ENCODE peak calls at places on chromosomes 11 and 22, in five cellular contexts. I, U, J, A and C are unnamed samples.

GRCh38 chr11:35338928-35339327 is 80.4 kb downstream of the SLC1A2 start:
- DNase-seq in I (no peak), A (no peak), J (no peak), U (no peak), C (no peak)

GRCh38 chr11:132142554-132142953 is 772.1 kb downstream of the NTM start:
- DNase-seq in I (no peak), J (no peak), A (no peak), U (no peak), C (no peak)

GRCh38 chr11:3959015-3959917 is 103.8 kb downstream of the STIM1 start:
- DNase-seq in A (no peak), I (peak; percentile 33), J (no peak), U (no peak), C (no peak)

GRCh38 chr11:417652-418342 is 3.0 kb upstream of the SIGIRR start:
- DNase-seq in A (no peak), J (no peak), U (no peak), I (no peak), C (no peak)

GRCh38 chr11:28887681-28888080 is 779.5 kb downstream of the METTL15 start:
- DNase-seq in U (no peak), I (no peak), A (no peak), J (no peak), C (no peak)

GRCh38 chr22:36961626-36962025 is 48.2 kb downstream of the CSF2RB start:
- DNase-seq in I (no peak), A (no peak), J (no peak), U (no peak), C (no peak)

GRCh38 chr22:29473001-29473400 is 7.0 kb upstream of the NEFH start:
- DNase-seq in A (no peak), I (no peak), J (no peak), U (no peak), C (no peak)

GRCh38 chr22:29615705-29616104 is 12.3 kb downstream of the NF2 start:
- DNase-seq in I (no peak), A (no peak), J (no peak), U (no peak), C (no peak)

GRCh38 chr11:55571828-55572227 is at the start of gene OR4C16:
- DNase-seq in I (no peak), A (no peak), J (no peak), U (no peak), C (no peak)

GRCh38 chr11:69617682-69618081 is 23.3 kb upstream of the CCND1 start:
- DNase-seq in J (no peak), U (no peak), A (no peak), I (no peak), C (no peak)

GRCh38 chr11:79174045-79175008 is 266.5 kb downstream of the TENM4 start:
- DNase-seq in A (no peak), I (no peak), J (no peak), U (no peak), C (no peak)

GRCh38 chr22:22925795-22926358 is 38.3 kb downstream of the IGLL5 start:
- DNase-seq in J (no peak), I (no peak), U (no peak), A (no peak), C (no peak)

GRCh38 chr22:37218771-37219411 is 6.6 kb upstream of the SSTR3 start:
- DNase-seq in A (no peak), U (peak; percentile 85), I (peak; percentile 87), J (no peak), C (no peak)

GRCh38 chr11:87281496-87281895 is 243.8 kb downstream of the TMEM135 start:
- DNase-seq in I (no peak), A (no peak), U (no peak), J (no peak), C (peak; percentile 49)

GRCh38 chr11:8834379-8834778 is 76.6 kb upstream of the AKIP1 start:
- DNase-seq in I (no peak), A (no peak), U (no peak), J (no peak), C (no peak)

GRCh38 chr11:34823639-34824038 is 92.5 kb downstream of the APIP start:
- DNase-seq in I (no peak), U (no peak), J (no peak), A (no peak), C (no peak)

GRCh38 chr22:20495861-20496681 is 476 bp upstream of the KLHL22 start:
- DNase-seq in I (peak; percentile 92), J (peak; percentile 93), A (peak; percentile 97), U (peak; percentile 98), C (peak; percentile 66)

GRCh38 chr11:34203377-34203801 is 98.0 kb downstream of the NAT10 start:
- DNase-seq in I (peak; percentile 58), J (no peak), A (no peak), U (no peak), C (no peak)

GRCh38 chr11:1073851-1074243 is 827 bp upstream of the MUC2 start:
- DNase-seq in A (peak; percentile 55), I (no peak), J (no peak), U (no peak), C (no peak)

GRCh38 chr11:8357505-8357888 is 93.8 kb upstream of the LMO1 start:
- DNase-seq in I (no peak), J (no peak), U (no peak), A (peak; percentile 40), C (no peak)

GRCh38 chr11:46678741-46679130 is 21.7 kb downstream of the ARHGAP1 start:
- DNase-seq in A (no peak), U (no peak), J (no peak), I (no peak), C (no peak)

GRCh38 chr11:79375818-79376550 is 64.8 kb downstream of the TENM4 start:
- DNase-seq in I (no peak), J (no peak), U (no peak), A (no peak), C (no peak)

GRCh38 chr22:27802389-27803079 is 978 bp upstream of the MN1 start:
- DNase-seq in A (no peak), U (no peak), J (no peak), I (no peak), C (no peak)

GRCh38 chr22:37179622-37180420 is 8.2 kb downstream of the C1QTNF6 start:
- DNase-seq in A (peak; percentile 65), U (no peak), J (no peak), I (no peak), C (no peak)

GRCh38 chr11:89521294-89521693 is 30.1 kb upstream of the NOX4 start:
- DNase-seq in J (no peak), A (no peak), U (no peak), I (no peak), C (no peak)

GRCh38 chr22:36541831-36542391 is 12.9 kb upstream of the EIF3D start:
- DNase-seq in I (no peak), J (no peak), U (no peak), A (no peak), C (no peak)

GRCh38 chr11:118889796-118890195 is 6.1 kb downstream of the CXCR5 start:
- DNase-seq in I (no peak), A (no peak), J (peak; percentile 74), U (no peak), C (peak; percentile 71)

GRCh38 chr11:110362916-110363574 is 66.6 kb upstream of the RDX start:
- DNase-seq in A (no peak), J (no peak), I (no peak), U (no peak), C (no peak)

GRCh38 chr22:29152045-29152380 is 53.7 kb upstream of the EMID1 start:
- DNase-seq in I (no peak), U (no peak), A (peak; percentile 49), J (no peak), C (no peak)

GRCh38 chr11:111531687-111532364 is 8.7 kb upstream of the LAYN start:
- DNase-seq in I (no peak), A (no peak), U (peak; percentile 55), J (no peak), C (peak; percentile 56)

DNA sequence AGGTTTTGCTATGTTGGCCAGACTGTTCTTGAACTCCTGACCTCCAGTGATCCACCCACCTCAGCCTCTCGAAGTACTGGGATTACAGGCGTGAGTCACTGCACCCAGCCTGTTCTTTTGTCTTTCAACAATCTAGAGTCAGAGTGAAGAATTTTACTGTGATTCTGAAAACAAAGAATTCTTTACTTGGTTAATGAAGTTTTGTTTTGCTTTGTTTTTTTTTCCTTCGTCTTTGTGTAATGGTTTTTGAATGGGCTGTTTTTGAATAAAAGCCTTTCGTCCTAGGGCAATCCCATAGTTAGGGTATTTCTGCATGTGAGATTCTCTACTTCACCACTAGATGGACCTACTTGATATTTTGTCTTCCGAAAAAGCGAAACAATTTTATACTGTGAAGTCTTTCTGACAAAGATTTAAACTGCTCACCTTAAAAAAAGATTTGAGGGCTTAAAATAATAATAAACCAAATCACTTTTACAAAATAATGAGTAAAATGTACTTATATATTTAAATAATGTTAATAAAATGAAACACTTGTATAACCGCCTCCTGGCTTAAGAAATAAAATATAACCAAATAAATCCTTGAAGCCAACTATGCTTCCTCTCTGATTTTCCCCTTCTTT is 43.4 kb upstream of the SC5D start:
- DNase-seq in I (peak; percentile 69), J (no peak), A (no peak), U (peak; percentile 66), C (peak; percentile 1)
- TF ChIP-seq CTCF in I (peak; percentile 98), J (peak; percentile 84), A (peak; percentile 86), U (peak; percentile 55), C (peak; percentile 78)

GRCh38 chr11:36376888-36377758 is 81.0 kb downstream of the PRR5L start:
- DNase-seq in A (peak; percentile 74), U (peak; percentile 48), I (no peak), J (peak; percentile 52), C (no peak)
- TF ChIP-seq CTCF in A (peak; percentile 60), U (peak; percentile 52), I (no peak), J (peak; percentile 67), C (peak; percentile 64)

GRCh38 chr22:31628969-31629723 is 32.9 kb downstream of the PISD start:
- DNase-seq in U (no peak), J (no peak), I (no peak), A (no peak), C (no peak)
- TF ChIP-seq CTCF in U (peak; percentile 9), J (no peak), I (peak; percentile 77), A (no peak), C (no peak)

GRCh38 chr11:71425409-71425808 is 22.8 kb downstream of the DHCR7 start:
- DNase-seq in A (peak; percentile 32), I (peak; percentile 21), U (no peak), J (no peak), C (no peak)

GRCh38 chr11:71418643-71419042 is 29.6 kb downstream of the DHCR7 start:
- DNase-seq in I (peak; percentile 78), U (peak; percentile 72), J (no peak), A (no peak), C (no peak)

GRCh38 chr11:71420455-71421241 is 27.5 kb downstream of the DHCR7 start:
- DNase-seq in U (peak; percentile 53), I (peak; percentile 81), J (no peak), A (no peak), C (peak; percentile 5)

GRCh38 chr11:71423181-71423790 is 24.9 kb downstream of the DHCR7 start:
- DNase-seq in A (no peak), I (peak; percentile 45), U (no peak), J (no peak), C (no peak)

DNA sequence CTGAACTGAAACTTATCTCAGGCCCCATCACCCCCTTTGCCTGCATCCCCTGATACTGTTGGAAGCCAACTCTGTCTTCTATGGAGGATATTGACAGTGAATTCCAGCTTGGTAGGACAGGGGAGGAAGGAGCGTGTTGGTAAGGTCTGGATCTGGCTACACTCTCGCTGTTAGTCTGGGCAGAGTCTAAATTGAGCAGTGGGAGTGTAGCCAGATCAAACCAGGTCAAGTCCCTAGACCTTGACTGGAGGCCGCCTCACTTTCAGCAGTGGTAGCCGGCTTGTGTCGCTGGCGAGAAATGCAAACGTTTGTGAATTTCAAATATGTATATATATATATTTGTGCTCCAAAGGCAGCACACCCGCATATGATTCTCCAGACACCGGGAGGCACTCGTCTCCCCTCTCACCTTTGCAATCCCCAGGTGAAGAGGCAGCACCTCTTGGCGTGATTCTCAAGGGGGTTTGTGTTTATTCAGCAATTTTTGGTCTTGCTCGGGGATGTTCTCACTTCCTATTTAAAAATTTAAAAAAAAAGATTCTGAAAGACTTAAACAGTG is 26.7 kb downstream of the DHCR7 start:
- DNase-seq in J (no peak), U (no peak), A (peak; percentile 37), I (peak; percentile 33), C (no peak)
- TF ChIP-seq CTCF in J (no peak), U (no peak), A (no peak), I (no peak), C (no peak)